ENCODE peak calls at places on chromosomes 2 and 18, in eight cellular contexts. T is epithelial cell of esophagus, U is AG09309, Z is breast epithelium, S is PC-3, J is fibroblast of pulmonary artery, B is colonic mucosa, H is tibial nerve. Q is an unnamed sample.

GRCh38 chr2:8987413-8987812 is 16.1 kb downstream of the MBOAT2 start:
- DNase-seq in T (no peak), U (no peak), Z (no peak), S (peak; percentile 50), J (peak; percentile 67), B (no peak), H (no peak), Q (no peak)

GRCh38 chr2:205682239-205683021 is at the start of gene NRP2:
- DNase-seq in T (peak; percentile 90), U (no peak), Z (peak; percentile 79), S (peak; percentile 83), J (peak; percentile 88), B (peak; percentile 79), H (peak; percentile 86), Q (peak; percentile 59)

GRCh38 chr2:151118269-151118668 is 143.4 kb downstream of the RBM43 start:
- DNase-seq in T (no peak), U (no peak), Z (no peak), S (no peak), J (no peak), B (no peak), H (no peak), Q (no peak)

GRCh38 chr2:32464441-32464840 is 107.6 kb downstream of the BIRC6 start:
- DNase-seq in T (no peak), U (no peak), Z (no peak), S (no peak), J (peak; percentile 5), B (no peak), H (no peak), Q (no peak)

GRCh38 chr2:121309801-121310200 is 24.8 kb upstream of the TFCP2L1 start:
- DNase-seq in T (peak; percentile 36), U (no peak), Z (no peak), S (no peak), J (no peak), B (no peak), H (no peak), Q (no peak)

GRCh38 chr2:35787302-35788031 is 568.1 kb upstream of the CRIM1 start:
- DNase-seq in T (peak; percentile 68), U (no peak), Z (no peak), S (peak; percentile 6), J (no peak), B (no peak), H (no peak), Q (no peak)

GRCh38 chr2:235142588-235142987 is 190.8 kb downstream of the SH3BP4 start:
- DNase-seq in T (no peak), U (no peak), Z (no peak), S (no peak), J (no peak), B (peak; percentile 83), H (no peak), Q (no peak)

GRCh38 chr2:40260437-40260836 is 191.5 kb downstream of the SLC8A1 start:
- DNase-seq in T (no peak), U (no peak), Z (no peak), S (no peak), J (no peak), B (no peak), H (no peak), Q (no peak)

GRCh38 chr18:54140641-54141040 is 83.8 kb downstream of the MBD2 start:
- DNase-seq in T (no peak), U (no peak), Z (no peak), S (no peak), J (peak; percentile 30), B (no peak), H (no peak), Q (no peak)

GRCh38 chr2:1935476-1935875 is 191.2 kb upstream of the PXDN start:
- DNase-seq in T (no peak), U (no peak), Z (no peak), S (no peak), J (no peak), B (no peak), H (no peak), Q (no peak)

GRCh38 chr2:140308706-140309105 is 1528.5 kb upstream of the NXPH2 start:
- DNase-seq in T (no peak), U (no peak), Z (no peak), S (peak; percentile 51), J (peak; percentile 4), B (no peak), H (no peak), Q (no peak)

GRCh38 chr2:5946210-5947118 is 254.3 kb downstream of the SOX11 start:
- DNase-seq in T (no peak), U (no peak), Z (no peak), S (no peak), J (no peak), B (no peak), H (no peak), Q (no peak)

GRCh38 chr18:7901657-7902056 is 334.5 kb downstream of the PTPRM start:
- DNase-seq in T (no peak), U (peak; percentile 18), Z (no peak), S (peak; percentile 10), J (no peak), B (no peak), H (no peak), Q (no peak)

GRCh38 chr2:60661073-60661738 is 94.9 kb upstream of the PAPOLG start:
- DNase-seq in T (no peak), U (no peak), Z (no peak), S (no peak), J (no peak), B (no peak), H (no peak), Q (no peak)

GRCh38 chr2:189302274-189302948 is 122.8 kb upstream of the COL5A2 start:
- DNase-seq in T (peak; percentile 88), U (no peak), Z (no peak), S (peak; percentile 41), J (no peak), B (no peak), H (no peak), Q (no peak)

GRCh38 chr2:7557376-7557775 is 640.2 kb downstream of the RNF144A start:
- DNase-seq in T (no peak), U (no peak), Z (no peak), S (no peak), J (no peak), B (no peak), H (no peak), Q (no peak)

GRCh38 chr2:237315881-237316225 is 98.1 kb downstream of the COL6A3 start:
- DNase-seq in T (no peak), U (no peak), Z (no peak), S (no peak), J (peak; percentile 73), B (no peak), H (no peak), Q (no peak)

DNA sequence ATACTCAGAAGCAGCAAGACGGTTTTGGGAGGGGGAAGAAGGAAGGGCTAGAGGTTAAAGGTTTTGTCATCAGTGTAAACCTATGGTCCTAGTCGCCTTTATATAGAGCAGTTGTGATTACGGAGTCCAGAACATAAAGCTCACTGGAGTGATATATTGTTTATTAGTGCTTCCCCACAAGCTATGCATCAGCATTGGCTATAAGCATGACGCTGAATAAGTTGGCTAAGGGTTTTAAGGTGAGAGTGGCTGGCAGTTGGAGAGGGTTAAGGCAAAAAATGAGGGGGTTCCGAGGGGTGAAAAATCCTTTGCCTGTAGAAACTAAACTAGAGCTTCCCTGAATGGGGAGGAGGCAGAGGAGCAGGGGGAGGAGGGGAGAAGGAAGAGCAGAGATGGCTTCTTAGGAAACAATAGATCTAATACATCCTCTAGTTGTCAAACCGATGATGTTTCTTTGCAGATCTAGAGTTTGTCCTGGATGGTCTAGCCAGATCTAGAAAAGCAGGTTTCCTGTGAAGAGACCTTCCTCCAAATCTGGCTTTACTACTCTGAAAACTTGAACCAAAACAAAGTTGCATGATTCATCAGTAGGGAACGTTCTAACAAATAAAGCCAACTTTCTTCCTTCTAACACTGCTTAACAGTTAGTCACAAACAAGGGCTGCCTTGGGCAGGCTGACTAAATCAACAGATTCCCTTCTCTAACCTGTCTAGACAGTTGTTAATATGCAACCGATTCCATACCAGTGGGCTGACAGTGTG is 2.5 kb downstream of the KLF7 start:
- DNase-seq in T (peak; percentile 96), U (peak; percentile 72), Z (peak; percentile 77), S (peak; percentile 97), J (peak; percentile 91), B (no peak), H (no peak), Q (no peak)
- TF ChIP-seq CTCF in T (no peak), U (no peak), Z (no peak), S (no peak), J (no peak), B (no peak), H (no peak), Q (no peak)

GRCh38 chr2:101410114-101410513 is 22.8 kb upstream of the CREG2 start:
- DNase-seq in T (no peak), U (no peak), Z (no peak), S (no peak), J (no peak), B (no peak), H (no peak), Q (no peak)

GRCh38 chr2:101420623-101421022 is 33.3 kb upstream of the CREG2 start:
- DNase-seq in T (no peak), U (no peak), Z (no peak), S (no peak), J (peak; percentile 45), B (no peak), H (no peak), Q (no peak)

GRCh38 chr2:101418704-101419663 is 31.7 kb upstream of the CREG2 start:
- DNase-seq in T (peak; percentile 77), U (no peak), Z (peak; percentile 31), S (peak; percentile 89), J (peak; percentile 85), B (peak; percentile 68), H (no peak), Q (no peak)

GRCh38 chr2:101410716-101411115 is 23.4 kb upstream of the CREG2 start:
- DNase-seq in T (peak; percentile 66), U (no peak), Z (no peak), S (peak; percentile 88), J (no peak), B (no peak), H (no peak), Q (no peak)

GRCh38 chr2:101415220-101415619 is 27.9 kb upstream of the CREG2 start:
- DNase-seq in T (no peak), U (no peak), Z (no peak), S (no peak), J (no peak), B (no peak), H (no peak), Q (no peak)
- TF ChIP-seq CTCF in T (no peak), U (no peak), Z (no peak), S (peak; percentile 38), J (no peak), B (no peak), H (no peak), Q (no peak)

GRCh38 chr18:21366896-21367295 is 124.9 kb downstream of the GREB1L start:
- DNase-seq in T (no peak), U (no peak), Z (no peak), S (no peak), J (no peak), B (no peak), H (no peak), Q (no peak)
- TF ChIP-seq CTCF in T (no peak), U (no peak), Z (no peak), S (no peak), J (no peak), B (no peak), H (no peak), Q (no peak)

DNA sequence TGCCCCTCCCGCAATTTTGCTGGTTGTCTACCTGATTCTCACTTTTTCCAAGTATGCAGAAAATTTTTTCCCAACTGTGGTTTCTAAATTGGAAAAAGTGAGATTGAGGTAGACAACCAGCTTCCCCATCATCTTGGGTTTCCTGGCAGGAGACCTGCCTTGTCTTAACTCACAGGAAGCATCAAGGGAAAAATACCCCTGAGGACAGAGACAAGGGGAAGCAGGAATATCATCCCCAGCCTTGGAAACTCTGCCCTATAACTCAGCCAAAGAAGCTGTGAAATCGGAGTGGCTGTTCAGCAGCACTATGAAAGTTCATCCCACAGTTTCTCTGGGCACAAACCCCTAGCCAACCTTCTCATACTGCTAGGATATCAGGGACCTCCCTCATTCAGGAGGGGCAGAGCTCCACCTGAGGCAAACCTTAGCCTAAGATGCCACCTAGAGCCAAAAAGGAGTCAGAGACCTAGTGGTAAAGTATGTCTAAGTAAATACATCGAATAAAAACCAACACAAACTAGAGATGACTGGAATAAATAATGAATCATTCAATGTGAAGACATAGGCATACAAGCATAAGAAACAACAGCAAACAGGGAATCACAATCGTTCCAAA is 68.2 kb downstream of the ZSWIM2 start:
- DNase-seq in T (peak; percentile 57), U (no peak), Z (no peak), S (peak; percentile 90), J (peak; percentile 54), B (no peak), H (no peak), Q (no peak)
- TF ChIP-seq CTCF in T (peak; percentile 22), U (peak; percentile 23), Z (no peak), S (peak; percentile 88), J (peak; percentile 22), B (no peak), H (no peak), Q (no peak)

Q was measured in activated B cell treated with CpG ODN at 0.5 μM for 24 hours.